ENCODE peak calls at places on chromosomes 13 and 19, in seven cellular contexts. A is cardiac fibroblast, W is IMR-90, F is lower lobe of right lung, N is fibroblast of lung, C is Peyer's patch, Y is lung. I is an unnamed sample.

GRCh38 chr19:48837586-48838191 is 1.4 kb upstream of the HSD17B14 start:
- DNase-seq in Y (no peak), A (no peak), C (no peak), W (no peak), F (no peak), N (no peak), I (no peak)

GRCh38 chr13:25018729-25019115 is 77.2 kb upstream of the PABPC3 start:
- DNase-seq in N (no peak), A (no peak), W (no peak), Y (no peak), F (no peak), C (no peak), I (no peak)

GRCh38 chr13:24178847-24179845 is 18.6 kb downstream of the SPATA13 start:
- DNase-seq in A (peak; percentile 67), N (no peak), F (no peak), W (peak; percentile 75), C (no peak), Y (no peak), I (peak; percentile 75)

GRCh38 chr13:98442391-98443230 is 134.3 kb downstream of the STK24 start:
- DNase-seq in Y (no peak), A (no peak), F (peak; percentile 39), C (no peak), W (no peak), N (no peak), I (no peak)

GRCh38 chr19:28469544-28469943 is 743.4 kb downstream of the UQCRFS1 start:
- DNase-seq in F (no peak), A (no peak), Y (no peak), N (no peak), C (no peak), W (no peak), I (no peak)

GRCh38 chr19:10468133-10468532 is 35.0 kb downstream of the KEAP1 start:
- DNase-seq in A (no peak), F (no peak), N (no peak), W (no peak), C (no peak), Y (no peak), I (no peak)

GRCh38 chr13:26412263-26412662 is 145.2 kb upstream of the WASF3 start:
- DNase-seq in Y (no peak), N (no peak), W (no peak), C (no peak), F (no peak), A (peak; percentile 6), I (no peak)

GRCh38 chr13:44273991-44274810 is 99.4 kb upstream of the SERP2 start:
- DNase-seq in C (no peak), F (no peak), A (peak; percentile 80), Y (no peak), W (peak; percentile 77), N (peak; percentile 94), I (peak; percentile 71)

GRCh38 chr19:1088419-1089066 is 6.6 kb downstream of the POLR2E start:
- DNase-seq in F (no peak), W (no peak), Y (no peak), C (no peak), A (no peak), N (no peak), I (no peak)

GRCh38 chr19:5115771-5116202 is 146.9 kb downstream of the KDM4B start:
- DNase-seq in F (no peak), N (peak; percentile 23), C (no peak), W (peak; percentile 17), A (peak; percentile 36), Y (no peak), I (peak; percentile 25)

GRCh38 chr13:80342541-80343371 is 1.8 kb upstream of the SPRY2 start:
- DNase-seq in Y (peak; percentile 89), A (peak; percentile 82), N (peak; percentile 77), W (peak; percentile 66), F (peak; percentile 92), C (peak; percentile 92), I (peak; percentile 81)

GRCh38 chr13:80341771-80342271 is 895 bp upstream of the SPRY2 start:
- DNase-seq in F (peak; percentile 76), Y (peak; percentile 71), C (peak; percentile 65), W (peak; percentile 43), A (peak; percentile 66), N (peak; percentile 62), I (peak; percentile 64)

GRCh38 chr13:80340643-80341097 is 256 bp downstream of the SPRY2 start:
- DNase-seq in N (peak; percentile 76), F (peak; percentile 60), C (no peak), W (peak; percentile 70), A (peak; percentile 77), Y (peak; percentile 59), I (peak; percentile 67)

GRCh38 chr13:80339841-80340642 is 884 bp downstream of the SPRY2 start:
- DNase-seq in C (peak; percentile 87), W (peak; percentile 42), F (peak; percentile 69), Y (peak; percentile 46), N (peak; percentile 28), A (peak; percentile 43), I (peak; percentile 37)

GRCh38 chr13:80341098-80341701 is at the start of gene SPRY2:
- DNase-seq in N (peak; percentile 98), F (peak; percentile 95), C (peak; percentile 94), Y (peak; percentile 92), A (peak; percentile 98), W (peak; percentile 96), I (peak; percentile 98)
- TF ChIP-seq CTCF in N (no peak), F (peak; percentile 36), C (no peak), Y (no peak), A (no peak), W (peak; percentile 15), I (no peak)

DNA sequence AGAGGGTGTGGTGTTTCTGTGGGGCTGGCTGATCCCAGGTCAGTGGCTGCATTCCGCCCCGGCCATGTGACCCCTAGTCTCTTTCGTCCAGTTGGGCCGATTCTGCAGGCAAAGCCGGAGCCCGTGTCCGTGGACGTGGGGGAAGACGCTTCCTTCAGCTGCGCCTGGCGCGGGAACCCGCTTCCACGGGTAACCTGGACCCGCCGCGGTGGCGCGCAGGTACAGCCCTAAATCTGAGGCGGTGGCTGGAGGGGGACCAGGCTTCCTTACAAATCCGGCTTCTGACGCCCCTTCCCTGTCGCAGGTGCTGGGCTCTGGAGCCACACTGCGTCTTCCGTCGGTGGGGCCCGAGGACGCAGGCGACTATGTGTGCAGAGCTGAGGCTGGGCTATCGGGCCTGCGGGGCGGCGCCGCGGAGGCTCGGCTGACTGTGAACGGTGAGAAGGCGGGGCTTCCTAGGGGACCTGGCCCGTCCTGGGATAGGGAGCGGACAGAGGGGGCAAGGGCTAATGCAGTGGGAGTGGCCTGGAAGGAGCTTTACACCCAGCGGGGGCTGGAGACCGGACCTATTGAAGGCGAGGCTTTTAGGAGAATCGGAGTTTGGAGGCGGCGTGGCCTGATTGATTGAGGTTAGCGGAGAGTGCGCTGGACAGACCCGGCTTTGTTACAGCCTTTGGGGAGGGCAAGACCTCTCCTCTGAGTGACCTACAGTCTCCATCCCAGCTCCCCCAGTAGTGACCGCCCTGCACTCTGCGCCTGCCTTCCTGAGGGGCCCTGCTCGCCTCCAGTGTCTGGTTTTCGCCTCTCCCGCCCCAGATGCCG is 4.3 kb downstream of the KIRREL2 start:
- DNase-seq in F (no peak), C (no peak), W (no peak), A (no peak), Y (no peak), N (no peak), I (no peak)
- H3K4me3 ChIP-seq in F (no peak overlapping the region), C (no peak overlapping the region), W (no peak overlapping the region), A (no peak overlapping the region), Y (no peak overlapping the region), N (no peak overlapping the region), I (no peak overlapping the region)

GRCh38 chr19:43554317-43554895 is 20.9 kb downstream of the XRCC1 start:
- DNase-seq in W (no peak), C (no peak), F (no peak), A (no peak), N (no peak), Y (no peak), I (no peak)

GRCh38 chr19:43553656-43554055 is 20.7 kb downstream of the ZNF575 start:
- DNase-seq in C (no peak), F (no peak), A (no peak), W (no peak), Y (no peak), N (no peak), I (no peak)

GRCh38 chr19:43552616-43553015 is 19.6 kb downstream of the ZNF575 start:
- DNase-seq in N (no peak), A (no peak), C (no peak), Y (no peak), W (no peak), F (no peak), I (no peak)

GRCh38 chr19:43552198-43552450 is 19.1 kb downstream of the ZNF575 start:
- DNase-seq in N (no peak), A (no peak), C (no peak), Y (no peak), W (no peak), F (no peak), I (no peak)

DNA sequence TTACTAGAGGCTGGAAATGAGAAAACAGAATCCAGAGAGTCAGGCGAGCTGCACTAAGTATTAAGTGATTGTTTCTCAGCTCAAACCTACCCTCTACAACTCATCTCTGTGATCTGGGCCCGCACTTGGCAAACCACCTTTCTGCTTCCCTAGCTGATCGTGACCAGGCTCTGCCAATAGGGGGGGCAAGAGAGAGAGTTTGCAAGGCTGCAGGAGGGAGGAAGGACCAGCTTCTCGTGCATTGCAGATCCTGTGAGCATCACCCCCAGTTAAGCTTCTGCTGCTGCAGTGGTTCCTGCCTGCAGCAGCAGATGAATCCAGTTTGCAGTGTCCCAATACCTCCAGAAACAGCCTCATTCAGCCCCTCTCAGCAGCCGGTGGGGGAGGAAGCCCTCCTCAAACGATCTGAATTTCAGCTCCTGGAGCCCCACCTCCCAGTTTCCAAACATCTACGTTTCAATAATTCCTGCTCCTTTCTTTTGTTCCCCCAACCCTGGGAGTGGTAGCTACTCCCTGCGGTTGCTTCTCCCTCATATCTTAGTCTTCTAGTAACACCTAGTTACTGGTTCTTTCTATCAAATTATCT is 20.0 kb downstream of the XRCC1 start:
- DNase-seq in F (peak; percentile 64), W (peak; percentile 66), N (peak; percentile 71), C (peak; percentile 74), A (peak; percentile 79), Y (peak; percentile 76), I (peak; percentile 68)
- TF ChIP-seq CTCF in F (peak; percentile 66), W (peak; percentile 73), N (peak; percentile 80), C (peak; percentile 41), A (peak; percentile 96), Y (peak; percentile 49), I (peak; percentile 96)

DNA sequence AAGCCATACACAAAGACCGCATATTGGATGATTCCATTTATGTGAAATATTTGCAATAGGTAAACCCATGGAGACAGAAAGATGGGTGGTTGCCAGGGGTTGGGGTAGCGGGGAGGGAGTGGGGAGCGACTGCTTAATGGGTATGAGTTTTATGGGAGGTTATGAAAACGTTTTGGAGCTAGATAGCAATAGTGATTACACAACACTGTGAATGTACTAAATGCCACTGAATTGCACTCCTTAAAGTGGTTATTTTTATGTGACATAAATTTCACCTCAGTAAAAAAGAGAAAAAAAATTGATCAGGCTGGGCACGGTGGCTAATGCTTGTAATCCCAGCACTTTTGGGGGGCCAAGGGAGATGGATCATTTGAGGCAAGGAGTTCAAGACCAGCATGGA is 36.6 kb downstream of the GRIK5 start:
- DNase-seq in Y (no peak), N (no peak), F (no peak), C (no peak), A (no peak), W (no peak), I (no peak)
- H3K4me3 ChIP-seq in Y (no peak overlapping the region), N (no peak overlapping the region), F (no peak overlapping the region), C (no peak overlapping the region), A (no peak overlapping the region), W (no peak overlapping the region), I (no peak overlapping the region)

I was measured in astrocyte of the spinal cord.